ENCODE peak calls at places on chromosomes 13 and 19, in six cellular contexts. One of them, this sample, is unnamed.

GRCh38 chr13:76600086-76600485 is 286.1 kb downstream of the KCTD12 start:
- DNase-seq in activated T-cell treated with anti-CD3 and anti-CD28 coated beads, Interleukin-2, amount 50 U/mL, for 72 hours: no peak
- DNase-seq in NCI-H510A: no peak
- DNase-seq in cardiac muscle cell: no peak
- DNase-seq in EL: no peak
- DNase-seq in fibroblast of lung: peak; percentile 45
- DNase-seq in this sample: no peak

GRCh38 chr19:45475537-45476348 is 7.9 kb downstream of the FOSB start:
- DNase-seq in activated T-cell treated with anti-CD3 and anti-CD28 coated beads, Interleukin-2, amount 50 U/mL, for 72 hours: no peak
- DNase-seq in NCI-H510A: no peak
- DNase-seq in cardiac muscle cell: no peak
- DNase-seq in EL: no peak
- DNase-seq in fibroblast of lung: no peak
- DNase-seq in this sample: no peak

GRCh38 chr19:37227996-37228395 is 10.0 kb downstream of the ZNF383 start:
- DNase-seq in activated T-cell treated with anti-CD3 and anti-CD28 coated beads, Interleukin-2, amount 50 U/mL, for 72 hours: peak; percentile 33
- DNase-seq in NCI-H510A: no peak
- DNase-seq in cardiac muscle cell: peak; percentile 59
- DNase-seq in EL: no peak
- DNase-seq in fibroblast of lung: no peak
- DNase-seq in this sample: peak; percentile 6

GRCh38 chr13:34826432-34826831 is 115.6 kb upstream of the NBEA start:
- DNase-seq in activated T-cell treated with anti-CD3 and anti-CD28 coated beads, Interleukin-2, amount 50 U/mL, for 72 hours: no peak
- DNase-seq in NCI-H510A: no peak
- DNase-seq in cardiac muscle cell: no peak
- DNase-seq in EL: no peak
- DNase-seq in fibroblast of lung: no peak
- DNase-seq in this sample: no peak

GRCh38 chr13:51919531-51919930 is 57.8 kb downstream of the CCDC70 start:
- DNase-seq in activated T-cell treated with anti-CD3 and anti-CD28 coated beads, Interleukin-2, amount 50 U/mL, for 72 hours: no peak
- DNase-seq in NCI-H510A: peak; percentile 50
- DNase-seq in cardiac muscle cell: no peak
- DNase-seq in EL: no peak
- DNase-seq in fibroblast of lung: no peak
- DNase-seq in this sample: peak; percentile 13

GRCh38 chr13:21399741-21400140 is 59.4 kb downstream of the ZDHHC20 start:
- DNase-seq in activated T-cell treated with anti-CD3 and anti-CD28 coated beads, Interleukin-2, amount 50 U/mL, for 72 hours: no peak
- DNase-seq in NCI-H510A: no peak
- DNase-seq in cardiac muscle cell: no peak
- DNase-seq in EL: peak; percentile 31
- DNase-seq in fibroblast of lung: no peak
- DNase-seq in this sample: peak; percentile 55

GRCh38 chr19:10114651-10115391 is 3.3 kb downstream of the P2RY11 start:
- DNase-seq in activated T-cell treated with anti-CD3 and anti-CD28 coated beads, Interleukin-2, amount 50 U/mL, for 72 hours: no peak
- DNase-seq in NCI-H510A: no peak
- DNase-seq in cardiac muscle cell: no peak
- DNase-seq in EL: no peak
- DNase-seq in fibroblast of lung: no peak
- DNase-seq in this sample: peak; percentile 39

GRCh38 chr19:38877781-38878574 is at the start of gene RINL:
- DNase-seq in activated T-cell treated with anti-CD3 and anti-CD28 coated beads, Interleukin-2, amount 50 U/mL, for 72 hours: peak; percentile 82
- DNase-seq in NCI-H510A: peak; percentile 98
- DNase-seq in cardiac muscle cell: no peak
- DNase-seq in EL: no peak
- DNase-seq in fibroblast of lung: no peak
- DNase-seq in this sample: no peak

GRCh38 chr13:67557118-67557517 is 327.0 kb upstream of the PCDH9 start:
- DNase-seq in activated T-cell treated with anti-CD3 and anti-CD28 coated beads, Interleukin-2, amount 50 U/mL, for 72 hours: no peak
- DNase-seq in NCI-H510A: no peak
- DNase-seq in cardiac muscle cell: no peak
- DNase-seq in EL: no peak
- DNase-seq in fibroblast of lung: no peak
- DNase-seq in this sample: no peak

GRCh38 chr13:113746143-113746525 is 12.9 kb upstream of the TMEM255B start:
- DNase-seq in activated T-cell treated with anti-CD3 and anti-CD28 coated beads, Interleukin-2, amount 50 U/mL, for 72 hours: no peak
- DNase-seq in NCI-H510A: no peak
- DNase-seq in cardiac muscle cell: peak; percentile 17
- DNase-seq in EL: no peak
- DNase-seq in fibroblast of lung: no peak
- DNase-seq in this sample: no peak

GRCh38 chr13:100490692-100491091 is 97.9 kb downstream of the GGACT start:
- DNase-seq in activated T-cell treated with anti-CD3 and anti-CD28 coated beads, Interleukin-2, amount 50 U/mL, for 72 hours: no peak
- DNase-seq in NCI-H510A: peak; percentile 69
- DNase-seq in cardiac muscle cell: no peak
- DNase-seq in EL: no peak
- DNase-seq in fibroblast of lung: no peak
- DNase-seq in this sample: no peak

GRCh38 chr19:7658219-7658686 is 10.6 kb upstream of the RETN start:
- DNase-seq in activated T-cell treated with anti-CD3 and anti-CD28 coated beads, Interleukin-2, amount 50 U/mL, for 72 hours: peak; percentile 63
- DNase-seq in NCI-H510A: no peak
- DNase-seq in cardiac muscle cell: no peak
- DNase-seq in EL: no peak
- DNase-seq in fibroblast of lung: no peak
- DNase-seq in this sample: no peak

GRCh38 chr19:44530777-44531176 is 1.3 kb upstream of the CEACAM20 start:
- DNase-seq in activated T-cell treated with anti-CD3 and anti-CD28 coated beads, Interleukin-2, amount 50 U/mL, for 72 hours: no peak
- DNase-seq in NCI-H510A: no peak
- DNase-seq in cardiac muscle cell: no peak
- DNase-seq in EL: peak; percentile 25
- DNase-seq in fibroblast of lung: no peak
- DNase-seq in this sample: no peak

GRCh38 chr13:51594432-51594831 is 10.2 kb downstream of the WDFY2 start:
- DNase-seq in activated T-cell treated with anti-CD3 and anti-CD28 coated beads, Interleukin-2, amount 50 U/mL, for 72 hours: no peak
- DNase-seq in NCI-H510A: no peak
- DNase-seq in cardiac muscle cell: no peak
- DNase-seq in EL: no peak
- DNase-seq in fibroblast of lung: no peak
- DNase-seq in this sample: no peak

GRCh38 chr13:30561506-30561905 is 56.2 kb upstream of the USPL1 start:
- DNase-seq in activated T-cell treated with anti-CD3 and anti-CD28 coated beads, Interleukin-2, amount 50 U/mL, for 72 hours: no peak
- DNase-seq in NCI-H510A: no peak
- DNase-seq in cardiac muscle cell: no peak
- DNase-seq in EL: peak; percentile 48
- DNase-seq in fibroblast of lung: no peak
- DNase-seq in this sample: no peak

GRCh38 chr19:38816131-38816750 is 3.5 kb upstream of the LGALS4 start:
- DNase-seq in activated T-cell treated with anti-CD3 and anti-CD28 coated beads, Interleukin-2, amount 50 U/mL, for 72 hours: no peak
- DNase-seq in NCI-H510A: no peak
- DNase-seq in cardiac muscle cell: no peak
- DNase-seq in EL: no peak
- DNase-seq in fibroblast of lung: no peak
- DNase-seq in this sample: no peak

GRCh38 chr13:40665061-40665753 is 1.2 kb downstream of the FOXO1 start:
- DNase-seq in activated T-cell treated with anti-CD3 and anti-CD28 coated beads, Interleukin-2, amount 50 U/mL, for 72 hours: peak; percentile 54
- DNase-seq in NCI-H510A: no peak
- DNase-seq in cardiac muscle cell: peak; percentile 68
- DNase-seq in EL: peak; percentile 26
- DNase-seq in fibroblast of lung: no peak
- DNase-seq in this sample: peak; percentile 26

GRCh38 chr19:4609878-4610511 is 29.3 kb upstream of the TNFAIP8L1 start:
- DNase-seq in activated T-cell treated with anti-CD3 and anti-CD28 coated beads, Interleukin-2, amount 50 U/mL, for 72 hours: no peak
- DNase-seq in NCI-H510A: no peak
- DNase-seq in cardiac muscle cell: no peak
- DNase-seq in EL: no peak
- DNase-seq in fibroblast of lung: no peak
- DNase-seq in this sample: no peak

This sample was measured in PC-3.